ENCODE peak calls at places on chromosome 12, in four cellular contexts. C, T, K and S are unnamed samples.

GRCh38 chr12:43337571-43338497 is 214.2 kb downstream of the ADAMTS20 start:
- DNase-seq in C (no peak), T (peak; percentile 81), K (no peak), S (no peak)

GRCh38 chr12:674272-674781 is 11.1 kb upstream of the NINJ2 start:
- DNase-seq in C (no peak), T (peak; percentile 5), K (no peak), S (peak; percentile 8)

GRCh38 chr12:89873745-89874144 is 165.1 kb upstream of the ATP2B1 start:
- DNase-seq in C (no peak), T (no peak), K (no peak), S (no peak)

GRCh38 chr12:121089813-121090430 is 42.8 kb upstream of the P2RX7 start:
- DNase-seq in C (no peak), T (no peak), K (no peak), S (no peak)

GRCh38 chr12:59500915-59501314 is 94.9 kb upstream of the SLC16A7 start:
- DNase-seq in C (no peak), T (peak; percentile 62), K (no peak), S (no peak)

GRCh38 chr12:106248177-106248848 is 493 bp upstream of the CKAP4 start:
- DNase-seq in C (peak; percentile 63), T (peak; percentile 58), K (no peak), S (peak; percentile 75)

GRCh38 chr12:25054076-25054782 is 105.3 kb upstream of the BCAT1 start:
- DNase-seq in C (no peak), T (peak; percentile 2), K (no peak), S (no peak)

GRCh38 chr12:6461401-6462233 is 8.9 kb downstream of the VAMP1 start:
- DNase-seq in C (peak; percentile 85), T (no peak), K (no peak), S (peak; percentile 91)

GRCh38 chr12:105637470-105637869 is 307.0 kb downstream of the C12orf75 start:
- DNase-seq in C (no peak), T (no peak), K (no peak), S (no peak)

GRCh38 chr12:90124289-90124688 is 415.7 kb upstream of the ATP2B1 start:
- DNase-seq in C (no peak), T (peak; percentile 67), K (no peak), S (no peak)

GRCh38 chr12:97745406-97746101 is 282.9 kb downstream of the RMST start:
- DNase-seq in C (no peak), T (no peak), K (no peak), S (no peak)

GRCh38 chr12:25124493-25124892 is 70.5 kb downstream of the DNAI7 start:
- DNase-seq in C (no peak), T (no peak), K (no peak), S (no peak)

GRCh38 chr12:57817261-57817989 is 1.1 kb downstream of the AVIL start:
- DNase-seq in C (no peak), T (no peak), K (no peak), S (no peak)

GRCh38 chr12:6626654-6627283 is 9.0 kb downstream of the LPAR5 start:
- DNase-seq in C (no peak), T (no peak), K (no peak), S (no peak)

GRCh38 chr12:117377758-117378157 is 16.3 kb upstream of the NOS1 start:
- DNase-seq in C (no peak), T (peak; percentile 21), K (no peak), S (peak; percentile 2)

GRCh38 chr12:131095826-131096680 is 142.3 kb downstream of the ADGRD1 start:
- DNase-seq in C (peak; percentile 24), T (no peak), K (no peak), S (no peak)

GRCh38 chr12:68222336-68222735 is 3.3 kb downstream of the IL26 start:
- DNase-seq in C (no peak), T (peak; percentile 50), K (no peak), S (no peak)

GRCh38 chr12:59086124-59086523 is 165.8 kb upstream of the LRIG3 start:
- DNase-seq in C (no peak), T (no peak), K (no peak), S (no peak)

GRCh38 chr12:49161092-49161795 is 27.6 kb downstream of the TUBA1A start:
- DNase-seq in C (no peak), T (no peak), K (no peak), S (no peak)

GRCh38 chr12:23204933-23205778 is 580.2 kb downstream of the ETNK1 start:
- DNase-seq in C (no peak), T (peak; percentile 47), K (peak; percentile 30), S (peak; percentile 12)

GRCh38 chr12:96743606-96744005 is 163.5 kb upstream of the NEDD1 start:
- DNase-seq in C (no peak), T (peak; percentile 27), K (no peak), S (no peak)

GRCh38 chr12:15754233-15754632 is 35.0 kb downstream of the EPS8 start:
- DNase-seq in C (no peak), T (no peak), K (no peak), S (no peak)

DNA sequence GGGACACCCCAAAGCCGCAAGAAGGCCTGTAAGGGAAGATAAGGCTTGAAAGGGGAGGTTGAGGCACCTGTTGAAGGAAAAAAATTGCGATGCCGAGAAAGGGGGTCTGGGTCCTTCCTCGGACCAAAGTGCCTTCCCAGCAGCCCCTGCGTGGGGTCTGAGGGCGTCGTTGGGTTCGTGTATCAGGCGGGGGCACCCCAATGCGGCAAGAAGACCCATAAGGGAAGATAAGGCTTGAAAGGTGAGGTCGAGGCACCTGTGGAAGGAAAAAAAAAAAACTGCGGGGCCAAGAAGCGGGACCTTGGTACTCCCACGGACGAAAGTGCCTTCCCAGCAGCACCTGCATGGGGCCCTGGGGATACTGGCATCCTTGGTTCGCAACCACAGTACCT is 277.5 kb downstream of the ALG10 start:
- DNase-seq in C (peak; percentile 17), T (no peak), K (no peak), S (peak; percentile 12)
- H3K9me3 ChIP-seq in C (peaks cover 11% of the 10 kb centered on the region), T (no peaks in the 10 kb centered on the region), K (peaks cover 100% of the 10 kb centered on the region), S (peaks cover 99% of the 10 kb centered on the region)

DNA sequence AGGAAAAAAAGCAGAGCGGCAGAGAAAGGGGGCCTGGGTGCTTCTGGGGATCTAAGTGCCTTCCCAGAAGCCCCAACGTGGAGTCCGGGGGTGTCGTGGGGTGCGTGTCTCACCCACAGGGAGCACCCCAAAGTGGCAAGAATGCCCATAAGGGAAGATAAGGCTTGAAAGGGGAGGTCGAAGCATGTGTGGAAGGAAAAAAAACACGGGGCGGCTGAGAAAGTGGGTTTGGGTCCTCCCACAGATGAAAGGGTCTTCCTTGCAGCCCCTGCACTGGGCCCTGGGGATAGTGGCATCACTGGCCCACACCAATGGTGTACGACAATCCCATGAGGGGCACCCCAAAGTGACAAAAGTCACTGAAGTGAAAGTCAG is 275.5 kb downstream of the ALG10 start:
- DNase-seq in C (peak; percentile 19), T (no peak), K (no peak), S (no peak)
- H3K9me3 ChIP-seq in C (peaks cover 14% of the 10 kb centered on the region), T (no peaks in the 10 kb centered on the region), K (peaks cover 100% of the 10 kb centered on the region), S (peaks cover 99% of the 10 kb centered on the region)

GRCh38 chr12:132918680-132919079 is 31.3 kb upstream of the CHFR start:
- DNase-seq in C (no peak), T (no peak), K (no peak), S (no peak)
- H3K9me3 ChIP-seq in C (peaks cover 99% of the 10 kb centered on the region), T (peaks cover 57% of the 10 kb centered on the region), K (peaks cover 71% of the 10 kb centered on the region), S (peaks cover 100% of the 10 kb centered on the region)

DNA sequence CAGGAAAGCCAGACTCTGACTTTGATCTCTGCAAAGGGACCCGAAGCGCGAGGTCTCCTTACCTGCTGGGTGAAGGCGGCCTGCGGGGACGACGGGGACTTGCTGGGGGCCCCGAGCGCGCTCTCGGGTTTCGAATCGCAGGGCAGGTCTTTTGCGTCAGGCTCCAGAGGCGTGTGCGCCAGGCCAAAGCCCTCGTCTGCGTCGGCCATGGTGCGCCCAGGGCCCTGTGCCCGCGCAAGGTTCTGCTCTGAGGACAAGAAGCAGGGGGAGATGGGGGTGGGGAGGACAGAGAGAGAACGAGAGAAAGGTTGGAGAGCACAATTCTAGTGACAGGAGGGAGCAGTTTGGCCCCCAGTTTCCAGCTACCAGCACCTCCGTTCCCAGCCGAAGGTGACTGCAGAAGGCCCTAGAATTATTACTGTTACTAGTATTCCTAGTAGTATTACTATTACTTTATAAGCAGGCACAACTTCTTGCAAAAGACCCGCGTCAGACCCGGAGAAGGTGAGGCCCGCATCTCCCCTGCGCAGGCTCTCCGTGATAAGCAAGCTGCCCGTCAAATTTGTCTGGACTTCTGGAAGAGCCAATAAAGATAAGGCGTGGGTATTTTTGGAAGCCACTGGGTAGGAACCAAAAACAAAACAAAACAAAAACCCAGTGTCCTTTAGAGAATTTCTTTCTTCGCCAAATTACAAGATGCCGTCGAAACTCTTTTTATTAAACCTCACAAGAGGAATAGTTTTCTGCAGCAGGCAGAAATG is 2.1 kb downstream of the TBX5 start:
- DNase-seq in C (no peak), T (no peak), K (no peak), S (no peak)
- H3K9me3 ChIP-seq in C (no peaks in the 10 kb centered on the region), T (no peaks in the 10 kb centered on the region), K (no peaks in the 10 kb centered on the region), S (no peaks in the 10 kb centered on the region)

GRCh38 chr12:87025976-87026375 is 769.8 kb upstream of the MGAT4C start:
- DNase-seq in C (no peak), T (no peak), K (no peak), S (no peak)
- H3K9me3 ChIP-seq in C (no peaks in the 10 kb centered on the region), T (no peaks in the 10 kb centered on the region), K (no peaks in the 10 kb centered on the region), S (peaks cover 3% of the 10 kb centered on the region)

GRCh38 chr12:34214011-34214410 is 191.7 kb downstream of the ALG10 start:
- DNase-seq in C (no peak), T (no peak), K (no peak), S (no peak)

GRCh38 chr12:34218193-34219045 is 196.1 kb downstream of the ALG10 start:
- DNase-seq in C (peak; percentile 69), T (peak; percentile 89), K (no peak), S (no peak)

GRCh38 chr12:34215213-34215892 is 193.1 kb downstream of the ALG10 start:
- DNase-seq in C (no peak), T (no peak), K (no peak), S (no peak)

GRCh38 chr12:34217660-34218059 is 195.4 kb downstream of the ALG10 start:
- DNase-seq in C (no peak), T (no peak), K (no peak), S (no peak)

DNA sequence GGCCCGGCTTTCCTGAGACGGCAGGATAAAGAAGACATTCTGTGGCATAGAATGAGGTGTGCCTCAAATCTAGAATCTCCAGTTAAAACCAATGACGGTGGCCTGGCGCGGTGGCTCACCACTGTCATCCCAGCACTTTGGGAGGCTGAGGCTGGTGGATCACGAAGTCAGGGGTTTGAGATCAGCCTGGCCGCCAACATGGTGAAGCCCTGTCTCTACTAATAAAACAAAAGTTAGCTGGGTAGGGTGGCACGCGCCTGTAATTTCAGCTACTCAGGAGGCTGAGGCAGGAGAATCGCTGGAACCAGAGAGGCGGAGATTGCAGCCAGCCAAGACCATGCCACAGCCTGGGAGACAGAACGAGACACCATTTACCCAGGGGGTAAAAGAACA is 193.6 kb downstream of the ALG10 start:
- DNase-seq in C (no peak), T (no peak), K (no peak), S (no peak)
- H3K9me3 ChIP-seq in C (no peaks in the 10 kb centered on the region), T (no peaks in the 10 kb centered on the region), K (peaks cover 69% of the 10 kb centered on the region), S (peaks cover 12% of the 10 kb centered on the region)

DNA sequence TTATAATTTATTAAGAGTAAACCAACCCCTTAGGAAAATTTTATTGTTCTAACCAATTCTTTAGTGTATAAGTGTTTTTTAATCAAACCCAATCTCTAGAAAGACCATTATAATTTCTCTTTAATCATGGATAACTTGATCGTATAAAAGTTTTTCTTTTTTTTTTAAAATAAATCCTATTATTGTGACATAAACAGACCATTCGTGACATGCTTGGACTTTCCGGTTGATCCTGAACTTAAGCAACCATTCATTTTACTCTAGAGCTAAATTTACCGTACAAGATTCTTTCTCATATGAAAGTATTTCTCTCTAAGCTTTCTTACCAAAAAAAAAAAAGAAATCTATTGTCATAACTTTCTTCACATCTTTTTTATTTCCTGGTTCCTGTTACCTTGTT is 32.6 kb upstream of the SLC38A4 start:
- DNase-seq in C (no peak), T (no peak), K (no peak), S (no peak)
- H3K9me3 ChIP-seq in C (peaks cover 7% of the 10 kb centered on the region), T (peaks cover 33% of the 10 kb centered on the region), K (peaks cover 4% of the 10 kb centered on the region), S (peaks cover 37% of the 10 kb centered on the region)